ENCODE peak calls at places on chromosomes 5 and 9, in seven cellular contexts. N is IMR-90, M is adrenal gland, S is right lobe of liver, W is stomach, D is HepG2, G is sigmoid colon. R is an unnamed sample.

GRCh38 chr5:10528056-10528816 is 35.6 kb upstream of the ANKRD33B start:
- DNase-seq in W (no peak), M (no peak), D (no peak), N (peak; percentile 60), G (no peak), S (no peak), R (no peak)

GRCh38 chr5:124403281-124403680 is 343.2 kb downstream of the ZNF608 start:
- DNase-seq in W (no peak), M (no peak), N (no peak), G (no peak), S (no peak), D (no peak), R (no peak)

GRCh38 chr5:154406231-154406630 is 39.6 kb upstream of the SAP30L start:
- DNase-seq in S (no peak), G (peak; percentile 49), W (no peak), M (no peak), D (no peak), N (no peak), R (no peak)

GRCh38 chr5:74182603-74183002 is 457.9 kb downstream of the ENC1 start:
- DNase-seq in D (no peak), M (no peak), S (no peak), G (no peak), W (no peak), N (no peak), R (no peak)

GRCh38 chr9:1458503-1458902 is 408.3 kb downstream of the DMRT2 start:
- DNase-seq in D (no peak), M (no peak), G (no peak), N (peak; percentile 2), W (no peak), S (no peak), R (no peak)

GRCh38 chr9:70746760-70747159 is 332.3 kb upstream of the KLF9 start:
- DNase-seq in M (no peak), G (no peak), W (no peak), S (no peak), N (no peak), D (no peak), R (no peak)

GRCh38 chr5:35483797-35484196 is 133.9 kb upstream of the SPEF2 start:
- DNase-seq in D (peak; percentile 91), M (no peak), N (no peak), G (no peak), S (no peak), W (no peak), R (no peak)

GRCh38 chr5:141822134-141822533 is 56.1 kb downstream of the PCDH1 start:
- DNase-seq in S (no peak), D (no peak), G (no peak), M (peak; percentile 49), N (peak; percentile 50), W (no peak), R (peak; percentile 64)

GRCh38 chr5:89293849-89294248 is 410.9 kb upstream of the MEF2C start:
- DNase-seq in D (no peak), M (no peak), N (peak; percentile 49), G (no peak), S (no peak), W (no peak), R (no peak)

DNA sequence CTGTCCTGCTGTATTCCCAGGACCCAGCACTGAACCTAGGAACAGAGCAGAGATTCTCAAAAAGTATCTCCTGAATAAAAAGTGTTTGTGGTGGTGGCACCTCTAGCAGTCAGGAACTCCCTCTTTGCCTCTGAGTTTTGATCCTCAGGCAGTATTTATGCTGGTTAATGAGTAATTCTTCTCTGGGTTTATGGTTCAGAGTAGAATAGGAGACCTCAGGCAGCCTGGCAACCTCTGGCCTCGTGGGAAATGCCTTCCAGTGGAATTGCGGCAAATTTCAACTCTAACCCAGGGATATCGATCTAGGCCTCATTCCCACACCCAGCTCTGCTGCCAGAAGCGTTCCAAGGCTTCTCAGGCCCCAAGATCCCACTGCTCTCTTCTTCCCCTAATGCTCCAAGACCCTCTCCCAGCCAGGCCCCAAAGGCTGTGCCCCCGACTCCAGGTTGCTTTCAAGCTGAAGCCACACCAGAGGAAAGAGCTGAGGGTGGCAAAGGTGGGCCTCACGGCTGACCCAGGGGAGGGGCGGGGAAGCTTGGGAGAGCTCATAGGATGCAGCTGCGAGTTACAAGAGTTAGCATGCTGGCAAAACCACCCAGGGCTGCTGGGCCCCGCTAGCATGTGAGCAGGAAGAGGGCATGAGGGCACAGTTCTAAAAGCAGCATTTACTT is 10.9 kb upstream of the HDHD3 start:
- DNase-seq in M (no peak), D (peak; percentile 91), N (no peak), G (no peak), S (peak; percentile 84), W (peak; percentile 61), R (no peak)
- H3K27ac ChIP-seq in M (no peak overlapping the region), D (peak overlapping the region; percentile 97), N (no peak overlapping the region), G (no peak overlapping the region), S (peak overlapping the region; percentile 61), W (peak overlapping the region; percentile 72), R (no peak overlapping the region)

DNA sequence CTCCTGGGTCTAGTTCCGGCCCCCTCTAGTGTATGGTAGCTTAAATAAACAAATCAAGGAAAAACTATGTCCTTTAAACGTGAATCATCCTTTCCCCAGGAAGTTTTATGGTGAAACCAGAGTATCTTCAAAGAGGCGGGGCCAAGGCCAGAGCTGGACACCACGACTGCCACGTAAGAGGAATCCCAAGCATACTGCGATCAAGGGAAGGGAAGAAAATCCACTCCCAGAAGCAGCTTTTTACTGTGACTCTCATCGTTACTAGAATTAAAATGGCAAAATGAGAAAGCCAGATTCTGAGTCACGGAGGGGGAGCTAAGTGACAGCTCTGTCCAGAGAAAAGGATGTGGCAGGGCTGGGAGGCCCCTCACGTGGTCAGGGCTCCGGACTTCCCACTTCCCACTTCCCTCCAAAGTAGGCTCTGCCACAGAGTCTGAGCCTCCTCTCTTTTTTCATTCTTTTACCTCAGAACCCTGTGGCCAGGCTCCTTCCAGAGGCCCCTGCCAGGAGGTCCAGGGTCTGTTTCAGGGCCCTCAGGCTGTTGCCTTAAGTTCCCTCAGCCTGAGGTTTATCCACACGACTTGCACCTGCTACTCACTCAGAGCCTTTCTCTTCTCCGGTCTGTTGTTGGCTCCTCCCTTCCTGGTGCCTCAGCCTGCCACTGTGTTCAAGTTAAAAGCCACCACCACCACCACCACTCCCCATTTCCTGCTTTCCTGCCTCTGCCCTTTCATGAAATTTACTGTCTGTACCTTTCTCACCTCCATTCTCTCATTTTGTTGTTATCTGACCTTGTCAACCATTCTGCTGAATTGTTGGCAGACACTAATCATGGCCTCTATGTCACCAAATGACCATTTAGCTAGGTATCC is 1.4 kb upstream of the GLRX start:
- DNase-seq in W (peak; percentile 54), D (peak; percentile 89), G (peak; percentile 92), S (peak; percentile 74), M (peak; percentile 91), N (peak; percentile 97), R (peak; percentile 84)
- TF ChIP-seq POLR2A in W (no peak), D (peak; percentile 51), G (no peak), S (peak; percentile 47), M (peak; percentile 72), N (peak; percentile 67), R (no peak)

GRCh38 chr5:125412051-125412560 is 665.7 kb upstream of the ZNF608 start:
- DNase-seq in M (peak; percentile 21), W (no peak), N (no peak), G (peak; percentile 59), D (no peak), S (no peak), R (no peak)

GRCh38 chr5:125412561-125413535 is 666.4 kb upstream of the ZNF608 start:
- DNase-seq in G (peak; percentile 82), N (peak; percentile 91), S (peak; percentile 56), W (peak; percentile 81), D (peak; percentile 4), M (peak; percentile 93), R (peak; percentile 85)

GRCh38 chr5:125415126-125415525 is 668.7 kb upstream of the ZNF608 start:
- DNase-seq in S (no peak), N (no peak), M (no peak), W (no peak), D (no peak), G (peak; percentile 48), R (no peak)

GRCh38 chr5:125416055-125416454 is 669.6 kb upstream of the ZNF608 start:
- DNase-seq in N (no peak), S (no peak), W (no peak), M (no peak), D (no peak), G (no peak), R (no peak)

DNA sequence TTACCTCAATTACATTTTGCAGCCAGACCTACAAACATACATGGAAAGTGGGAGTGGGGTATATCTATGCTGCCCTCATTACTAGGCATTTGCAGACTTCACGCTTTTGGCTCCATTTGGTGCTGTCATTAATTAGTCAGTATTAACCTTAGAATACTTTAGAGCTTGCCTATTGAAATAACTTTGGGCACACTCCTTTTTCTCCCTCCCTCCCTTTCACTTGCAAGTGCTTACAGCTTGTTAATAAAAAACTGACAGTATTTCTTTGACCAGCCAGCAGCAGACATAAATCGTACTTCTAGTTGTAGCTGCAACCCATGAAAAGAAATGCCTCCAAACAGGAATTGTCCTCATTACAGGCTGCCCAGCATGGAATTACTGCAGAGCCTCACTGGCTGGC is 667.4 kb upstream of the ZNF608 start:
- DNase-seq in G (no peak), D (no peak), S (no peak), M (no peak), W (no peak), N (no peak), R (no peak)
- H3K27ac ChIP-seq in G (no peak overlapping the region), D (no peak overlapping the region), S (no peak overlapping the region), M (no peak overlapping the region), W (no peak overlapping the region), N (no peak overlapping the region), R (no peak overlapping the region)

GRCh38 chr9:129335456-129336129 is 157.5 kb upstream of the IER5L start:
- DNase-seq in G (peak; percentile 81), N (no peak), W (peak; percentile 50), S (no peak), D (no peak), M (no peak), R (peak; percentile 74)

GRCh38 chr9:129332581-129332980 is 154.5 kb upstream of the IER5L start:
- DNase-seq in N (no peak), M (no peak), S (no peak), W (no peak), G (no peak), D (no peak), R (no peak)

GRCh38 chr9:129334744-129335080 is 156.7 kb upstream of the IER5L start:
- DNase-seq in S (no peak), D (no peak), W (no peak), N (no peak), G (no peak), M (no peak), R (no peak)

GRCh38 chr9:129333613-129333960 is 155.5 kb upstream of the IER5L start:
- DNase-seq in D (peak; percentile 31), W (no peak), M (no peak), S (no peak), N (no peak), G (no peak), R (no peak)

DNA sequence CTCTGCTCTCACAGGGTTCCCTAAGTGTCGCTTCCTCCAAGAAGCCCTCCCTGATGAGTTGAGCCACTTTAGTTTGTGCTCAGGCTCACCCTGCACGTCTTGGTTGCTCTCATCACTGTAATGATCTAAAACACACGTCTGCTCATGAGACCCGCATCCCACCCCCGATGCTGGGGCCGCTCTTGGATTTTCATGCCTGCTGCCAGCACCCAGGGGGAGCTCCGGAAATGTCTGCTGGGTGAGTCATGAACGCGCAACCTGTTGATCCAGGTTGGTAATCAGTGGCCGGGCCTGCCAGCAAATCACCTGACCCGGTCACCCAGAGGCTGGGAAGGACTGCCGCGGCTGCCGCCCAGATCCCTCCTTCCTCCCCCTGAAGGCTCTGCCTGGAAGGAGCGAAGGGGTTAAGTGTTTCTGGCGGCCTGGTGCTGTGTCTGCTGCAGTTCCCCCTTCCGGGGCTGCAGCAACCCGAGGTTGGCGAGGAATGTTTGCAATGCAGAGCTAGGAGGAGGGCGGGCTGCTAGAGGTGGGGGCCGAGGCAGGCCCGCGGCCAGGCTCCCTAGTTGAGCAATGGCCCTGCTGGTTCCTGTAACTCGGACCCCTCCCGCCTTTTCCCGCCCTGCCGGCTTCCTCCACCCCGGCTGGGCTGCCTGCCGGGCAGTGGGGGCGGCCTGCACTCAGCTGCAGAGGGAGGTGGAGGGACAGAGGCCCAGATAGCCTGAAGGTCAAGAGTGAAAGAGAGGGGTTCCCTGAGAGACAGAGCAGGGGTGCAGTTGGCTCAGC is 156.1 kb upstream of the IER5L start:
- DNase-seq in W (peak; percentile 95), G (peak; percentile 96), D (peak; percentile 94), M (peak; percentile 90), S (peak; percentile 95), N (peak; percentile 92), R (peak; percentile 95)
- TF ChIP-seq POLR2A in W (no peak), G (no peak), D (no peak), M (peak; percentile 23), S (peak; percentile 65), N (no peak), R (peak; percentile 65)

R was measured in upper lobe of left lung.